ENCODE peak calls at places on chromosomes 5 and 9, in eight cellular contexts. P is transverse colon, Z is HepG2, U is breast epithelium, Y is GM12892, V is HCT116, N is spleen, S is stomach. J is an unnamed sample.

GRCh38 chr5:55712023-55712859 is at the start of gene SLC38A9:
- DNase-seq in P (peak; percentile 97), Z (peak; percentile 91), U (peak; percentile 85), Y (peak; percentile 80), V (peak; percentile 83), N (peak; percentile 98), S (peak; percentile 97), J (peak; percentile 74)

GRCh38 chr9:126588491-126589168 is 25.1 kb upstream of the LMX1B start:
- DNase-seq in P (no peak), Z (no peak), U (no peak), Y (no peak), V (no peak), N (no peak), S (no peak), J (no peak)

GRCh38 chr9:73148447-73148937 is 3.2 kb upstream of the ANXA1 start:
- DNase-seq in P (no peak), Z (no peak), U (no peak), Y (no peak), V (no peak), N (no peak), S (no peak), J (no peak)

GRCh38 chr9:89743216-89743575 is 138.4 kb downstream of the GADD45G start:
- DNase-seq in P (no peak), Z (no peak), U (no peak), Y (peak; percentile 33), V (no peak), N (no peak), S (no peak), J (no peak)

GRCh38 chr9:109745335-109746283 is 34.4 kb upstream of the PALM2AKAP2 start:
- DNase-seq in P (peak; percentile 44), Z (no peak), U (no peak), Y (no peak), V (no peak), N (no peak), S (no peak), J (no peak)

GRCh38 chr9:135905380-135906282 is 1.7 kb downstream of the CAMSAP1 start:
- DNase-seq in P (peak; percentile 16), Z (no peak), U (peak; percentile 40), Y (no peak), V (peak; percentile 53), N (peak; percentile 70), S (peak; percentile 35), J (no peak)

GRCh38 chr9:126336350-126337335 is 10.0 kb downstream of the MVB12B start:
- DNase-seq in P (no peak), Z (no peak), U (no peak), Y (no peak), V (no peak), N (no peak), S (no peak), J (no peak)

GRCh38 chr5:32089146-32090000 is 84.7 kb downstream of the GOLPH3 start:
- DNase-seq in P (no peak), Z (no peak), U (no peak), Y (no peak), V (no peak), N (no peak), S (no peak), J (no peak)

GRCh38 chr5:173198049-173198448 is 37.0 kb downstream of the NKX2-5 start:
- DNase-seq in P (no peak), Z (no peak), U (no peak), Y (no peak), V (no peak), N (no peak), S (no peak), J (no peak)

GRCh38 chr9:84254972-84255371 is 85.6 kb downstream of the SLC28A3 start:
- DNase-seq in P (peak; percentile 18), Z (no peak), U (peak; percentile 60), Y (no peak), V (no peak), N (no peak), S (peak; percentile 72), J (no peak)

GRCh38 chr5:133994297-133994989 is 10.3 kb downstream of the VDAC1 start:
- DNase-seq in P (no peak), Z (no peak), U (no peak), Y (no peak), V (no peak), N (no peak), S (no peak), J (no peak)

GRCh38 chr9:68492801-68493200 is 47.9 kb downstream of the TMEM252 start:
- DNase-seq in P (no peak), Z (no peak), U (no peak), Y (no peak), V (no peak), N (no peak), S (peak; percentile 31), J (no peak)

GRCh38 chr5:144206136-144206535 is 35.5 kb downstream of the KCTD16 start:
- DNase-seq in P (no peak), Z (no peak), U (no peak), Y (no peak), V (no peak), N (no peak), S (no peak), J (no peak)

GRCh38 chr9:91949946-91950664 is at the start of gene ROR2:
- DNase-seq in P (peak; percentile 75), Z (no peak), U (peak; percentile 70), Y (peak; percentile 56), V (peak; percentile 37), N (peak; percentile 78), S (peak; percentile 84), J (peak; percentile 68)

GRCh38 chr5:36877667-36878420 is 1.3 kb downstream of the NIPBL start:
- DNase-seq in P (no peak), Z (peak; percentile 47), U (no peak), Y (no peak), V (peak; percentile 32), N (no peak), S (no peak), J (no peak)

GRCh38 chr9:134626576-134627416 is 14.8 kb upstream of the COL5A1 start:
- DNase-seq in P (no peak), Z (no peak), U (peak; percentile 35), Y (no peak), V (no peak), N (peak; percentile 31), S (no peak), J (no peak)

GRCh38 chr9:116450378-116451139 is 236.5 kb upstream of the TRIM32 start:
- DNase-seq in P (no peak), Z (no peak), U (no peak), Y (no peak), V (no peak), N (no peak), S (no peak), J (peak; percentile 9)

GRCh38 chr5:171226096-171226495 is 83.0 kb upstream of the TLX3 start:
- DNase-seq in P (no peak), Z (no peak), U (no peak), Y (no peak), V (no peak), N (no peak), S (no peak), J (no peak)

GRCh38 chr9:17614929-17615328 is 36.1 kb downstream of the SH3GL2 start:
- DNase-seq in P (no peak), Z (no peak), U (no peak), Y (no peak), V (no peak), N (no peak), S (no peak), J (no peak)

GRCh38 chr5:163448491-163448890 is 11.1 kb downstream of the CCNG1 start:
- DNase-seq in P (no peak), Z (no peak), U (no peak), Y (no peak), V (no peak), N (no peak), S (no peak), J (no peak)

GRCh38 chr9:113632776-113633590 is 169.5 kb downstream of the RGS3 start:
- DNase-seq in P (no peak), Z (no peak), U (peak; percentile 14), Y (no peak), V (no peak), N (peak; percentile 38), S (no peak), J (no peak)

GRCh38 chr9:2022560-2022959 is 7.4 kb downstream of the SMARCA2 start:
- DNase-seq in P (no peak), Z (no peak), U (no peak), Y (no peak), V (no peak), N (no peak), S (no peak), J (no peak)

DNA sequence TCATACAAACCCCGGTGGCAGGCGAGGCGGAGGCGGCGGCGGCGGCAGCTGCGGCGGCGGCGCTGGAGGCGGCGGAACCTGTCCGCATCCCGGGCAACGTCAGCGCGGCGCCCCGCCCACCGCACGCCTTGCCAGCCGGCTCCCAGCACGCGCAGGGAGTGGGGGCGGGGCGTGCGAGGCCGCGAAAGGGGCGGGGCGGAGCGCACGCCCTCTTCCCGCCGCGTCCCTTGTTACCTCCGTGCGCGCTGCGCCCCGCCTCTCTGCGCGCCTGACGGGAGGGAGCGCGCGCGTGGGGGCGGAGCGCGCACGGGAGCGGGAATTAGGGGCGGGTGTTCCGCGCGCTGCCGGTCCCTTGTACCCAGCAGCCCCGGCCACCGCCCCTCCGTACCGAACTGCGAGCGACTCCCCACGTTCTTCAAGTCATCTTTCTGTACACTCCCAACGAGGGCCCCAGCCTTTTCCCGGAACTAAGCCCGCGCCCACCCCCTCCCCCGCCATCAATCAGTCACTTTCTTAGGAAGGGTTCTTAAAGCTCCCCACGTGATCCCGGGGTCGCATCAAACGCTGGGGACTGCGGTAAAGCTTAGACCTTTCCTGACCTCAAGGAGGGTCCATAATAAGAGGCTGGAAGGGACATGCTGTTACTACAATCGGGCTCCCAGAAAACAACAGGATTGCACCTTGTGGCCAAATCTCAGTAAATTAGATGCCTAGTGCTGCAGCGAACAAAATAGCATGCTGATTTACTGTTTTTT is at the start of gene AGTPBP1:
- DNase-seq in P (peak; percentile 97), Z (peak; percentile 78), U (peak; percentile 89), Y (peak; percentile 74), V (peak; percentile 77), N (peak; percentile 99), S (peak; percentile 98), J (peak; percentile 79)
- TF ChIP-seq POLR2AphosphoS5 in P (peak; percentile 64), Z (no peak), U (no peak), Y (peak; percentile 46), V (peak; percentile 61), N (peak; percentile 88), S (peak; percentile 60), J (no peak)

GRCh38 chr5:10654566-10654965 is 90.7 kb downstream of the ANKRD33B start:
- DNase-seq in P (no peak), Z (no peak), U (no peak), Y (no peak), V (no peak), N (peak; percentile 34), S (peak; percentile 11), J (no peak)
- TF ChIP-seq POLR2A in P (no peak), Z (no peak), U (no peak), Y (no peak), V (no peak), N (no peak), S (no peak), J (no peak)

DNA sequence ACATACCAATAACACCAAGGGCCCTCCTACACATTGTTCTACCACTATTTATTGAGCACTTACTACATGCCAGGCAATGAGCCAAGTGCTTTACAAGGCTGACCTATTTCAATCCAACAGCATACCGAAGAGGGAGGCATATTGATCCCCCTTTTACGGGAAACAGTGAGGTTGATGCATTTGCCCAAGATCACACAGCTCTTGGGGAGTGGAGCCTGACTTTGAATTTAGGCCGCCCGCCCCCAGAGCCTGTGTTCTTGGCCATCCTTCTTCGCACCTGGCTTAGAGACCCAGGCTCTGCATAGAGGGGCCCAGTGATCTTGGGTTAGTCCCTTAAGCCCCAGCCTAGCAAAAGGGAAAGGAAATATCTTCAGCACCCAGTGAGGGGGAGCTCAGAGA is 158.1 kb upstream of the IER5L start:
- DNase-seq in P (no peak), Z (no peak), U (no peak), Y (no peak), V (no peak), N (no peak), S (no peak), J (no peak)
- TF ChIP-seq POLR2AphosphoS5 in P (no peak), Z (no peak), U (no peak), Y (no peak), V (no peak), N (no peak), S (no peak), J (no peak)

GRCh38 chr9:4501147-4501507 is 10.9 kb downstream of the SLC1A1 start:
- DNase-seq in P (no peak), Z (no peak), U (no peak), Y (no peak), V (no peak), N (no peak), S (no peak), J (no peak)
- TF ChIP-seq POLR2A in P (no peak), Z (no peak), U (no peak), Y (no peak), V (no peak), N (no peak), S (no peak), J (no peak)

J was measured in GM12891.